ENCODE peak calls at places on chromosome 1, in nine cellular contexts. J is stimulated activated CD4-positive, alpha-beta T cell treated with anti-CD3 and anti-CD28 coated beads, TNF-alpha, amount 100 ng/mL, for 4 hours; E is NCI-H446; F is CD4-positive, alpha-beta T cell; A is left ventricle myocardium superior; S is H9; B is HS-27A; Q is effector memory CD4-positive, alpha-beta T cell; D is fibroblast of lung. T is an unnamed sample.

GRCh38 chr1:220791287-220791686 is 4.6 kb downstream of the MTARC1 start:
- DNase-seq in J (no peak), Q (no peak), E (no peak), F (no peak), S (no peak), D (no peak), A (no peak), B (no peak), T (no peak)

GRCh38 chr1:203548917-203549708 is 55.2 kb downstream of the OPTC start:
- DNase-seq in B (no peak), A (no peak), F (no peak), D (no peak), E (no peak), S (peak), Q (no peak), J (no peak), T (no peak)

GRCh38 chr1:58908539-58909161 is 124.8 kb upstream of the JUN start:
- DNase-seq in S (no peak), E (no peak), Q (no peak), J (no peak), D (no peak), A (no peak), B (peak), F (no peak), T (no peak)

GRCh38 chr1:43605761-43606160 is 44.2 kb upstream of the KDM4A start:
- DNase-seq in Q (no peak), A (no peak), S (no peak), B (no peak), F (no peak), D (no peak), E (no peak), J (no peak), T (no peak)

GRCh38 chr1:202233824-202234223 is 40.2 kb downstream of the LGR6 start:
- DNase-seq in J (no peak), S (no peak), D (no peak), A (no peak), Q (no peak), B (no peak), E (no peak), F (no peak), T (no peak)

GRCh38 chr1:35475356-35475755 is 81.8 kb downstream of the KIAA0319L start:
- DNase-seq in J (no peak), B (no peak), A (no peak), F (no peak), E (no peak), Q (no peak), D (peak), S (no peak), T (no peak)

GRCh38 chr1:12554521-12555305 is 63.3 kb downstream of the DHRS3 start:
- DNase-seq in Q (no peak), J (no peak), S (no peak), B (no peak), D (no peak), A (no peak), E (no peak), F (no peak), T (no peak)

GRCh38 chr1:77039739-77040138 is 172.5 kb downstream of the ST6GALNAC5 start:
- DNase-seq in J (no peak), E (no peak), S (no peak), B (peak), D (peak), Q (no peak), F (no peak), A (no peak), T (no peak)

GRCh38 chr1:197811769-197812168 is 36.5 kb upstream of the DENND1B start:
- DNase-seq in D (peak), F (no peak), E (no peak), A (no peak), S (no peak), B (no peak), J (no peak), Q (no peak), T (no peak)

GRCh38 chr1:10753279-10753678 is 43.2 kb downstream of the CASZ1 start:
- DNase-seq in Q (no peak), A (no peak), B (no peak), F (no peak), J (no peak), E (no peak), D (no peak), S (no peak), T (no peak)

GRCh38 chr1:221187174-221187573 is 307.9 kb downstream of the HLX start:
- DNase-seq in F (no peak), A (no peak), B (no peak), E (no peak), Q (no peak), J (no peak), D (no peak), S (no peak), T (no peak)

GRCh38 chr1:30058966-30059365 is 664.4 kb downstream of the MATN1 start:
- DNase-seq in E (no peak), J (no peak), Q (no peak), S (no peak), D (peak), F (no peak), B (no peak), A (no peak), T (no peak)

GRCh38 chr1:33996281-33996680 is 132.4 kb downstream of the HMGB4 start:
- DNase-seq in Q (no peak), A (no peak), J (no peak), E (no peak), F (no peak), B (no peak), D (no peak), S (no peak), T (no peak)

GRCh38 chr1:21610989-21611388 is 58.2 kb downstream of the RAP1GAP start:
- DNase-seq in Q (no peak), J (no peak), D (no peak), F (no peak), A (no peak), B (no peak), E (no peak), S (no peak), T (no peak)

GRCh38 chr1:221865808-221866207 is 123.9 kb upstream of the DUSP10 start:
- DNase-seq in A (no peak), S (no peak), F (no peak), J (no peak), B (no peak), E (no peak), D (peak), Q (no peak), T (no peak)

T was measured in C1 segment of cervical spinal cord.